ENCODE peak calls at places on chromosomes 7 and 10, in nine cellular contexts. O is type B pancreatic cell, T is GM12865, I is AG09319, Z is cardiac muscle cell, Y is lower leg skin, W is cardiac fibroblast, F is left lung, L is epithelial cell of proximal tubule. P is an unnamed sample.

GRCh38 chr7:6536262-6536770 is 14.9 kb downstream of the GRID2IP start:
- DNase-seq in O (no peak), T (no peak), I (no peak), Z (peak), Y (no peak), W (no peak), F (no peak), L (no peak), P (no peak)

GRCh38 chr7:48360574-48360973 is 189.3 kb downstream of the ABCA13 start:
- DNase-seq in O (no peak), T (no peak), I (no peak), Z (no peak), Y (no peak), W (no peak), F (no peak), L (no peak), P (no peak)

GRCh38 chr10:21176934-21177480 is 279.9 kb upstream of the NEBL start:
- DNase-seq in O (no peak), T (no peak), I (no peak), Z (no peak), Y (no peak), W (no peak), F (no peak), L (no peak), P (no peak)

GRCh38 chr10:13815766-13816165 is 229.0 kb downstream of the PRPF18 start:
- DNase-seq in O (no peak), T (no peak), I (peak), Z (no peak), Y (no peak), W (peak), F (no peak), L (no peak), P (no peak)

GRCh38 chr10:53422223-53422888 is 649.8 kb upstream of the MBL2 start:
- DNase-seq in O (no peak), T (no peak), I (no peak), Z (no peak), Y (no peak), W (no peak), F (no peak), L (no peak), P (no peak)

GRCh38 chr7:124700655-124701054 is 64.9 kb downstream of the GPR37 start:
- DNase-seq in O (no peak), T (no peak), I (no peak), Z (no peak), Y (no peak), W (no peak), F (no peak), L (no peak), P (no peak)

GRCh38 chr7:151631968-151632749 is 112.5 kb upstream of the RHEB start:
- DNase-seq in O (peak), T (peak), I (peak), Z (peak), Y (peak), W (peak), F (peak), L (no peak), P (peak)

GRCh38 chr10:131968949-131969348 is 12.8 kb downstream of the BNIP3 start:
- DNase-seq in O (no peak), T (no peak), I (no peak), Z (no peak), Y (no peak), W (no peak), F (no peak), L (no peak), P (no peak)

GRCh38 chr7:116150588-116150987 is 59.8 kb upstream of the TES start:
- DNase-seq in O (no peak), T (peak), I (no peak), Z (no peak), Y (no peak), W (no peak), F (no peak), L (no peak), P (no peak)

GRCh38 chr10:97810476-97810875 is 38.7 kb upstream of the SFRP5 start:
- DNase-seq in O (no peak), T (no peak), I (no peak), Z (no peak), Y (no peak), W (no peak), F (no peak), L (no peak), P (no peak)

GRCh38 chr10:30591249-30591670 is 38.3 kb downstream of the LYZL2 start:
- DNase-seq in O (no peak), T (peak), I (no peak), Z (peak), Y (no peak), W (peak), F (no peak), L (no peak), P (no peak)

GRCh38 chr10:30959855-30960247 is 71.8 kb downstream of the ZNF438 start:
- DNase-seq in O (no peak), T (no peak), I (no peak), Z (no peak), Y (no peak), W (no peak), F (no peak), L (no peak), P (no peak)

GRCh38 chr10:45224219-45224841 is 91.1 kb downstream of the OR13A1 start:
- DNase-seq in O (no peak), T (no peak), I (no peak), Z (no peak), Y (no peak), W (no peak), F (peak), L (no peak), P (no peak)

GRCh38 chr7:117025891-117026290 is 72.6 kb downstream of the ST7 start:
- DNase-seq in O (no peak), T (no peak), I (no peak), Z (no peak), Y (no peak), W (no peak), F (no peak), L (no peak), P (no peak)

GRCh38 chr10:21208666-21209316 is 311.7 kb upstream of the NEBL start:
- DNase-seq in O (no peak), T (no peak), I (no peak), Z (no peak), Y (no peak), W (peak), F (no peak), L (no peak), P (no peak)

GRCh38 chr7:24831240-24831639 is 74.0 kb upstream of the GSDME start:
- DNase-seq in O (no peak), T (no peak), I (no peak), Z (no peak), Y (no peak), W (peak), F (no peak), L (no peak), P (no peak)

GRCh38 chr10:73965890-73966768 is 31.8 kb upstream of the VCL start:
- DNase-seq in O (peak), T (no peak), I (peak), Z (peak), Y (peak), W (peak), F (no peak), L (peak), P (peak)

GRCh38 chr10:24824536-24824935 is 100.8 kb upstream of the ARHGAP21 start:
- DNase-seq in O (no peak), T (no peak), I (no peak), Z (no peak), Y (no peak), W (peak), F (no peak), L (no peak), P (no peak)

GRCh38 chr10:132705173-132705572 is 80.8 kb downstream of the NKX6-2 start:
- DNase-seq in O (peak), T (no peak), I (no peak), Z (no peak), Y (peak), W (no peak), F (peak), L (no peak), P (peak)

GRCh38 chr10:76001019-76001418 is 569.6 kb downstream of the LRMDA start:
- DNase-seq in O (no peak), T (no peak), I (no peak), Z (no peak), Y (no peak), W (no peak), F (no peak), L (no peak), P (no peak)

GRCh38 chr10:130138479-130138866 is 2.3 kb downstream of the GLRX3 start:
- DNase-seq in O (no peak), T (peak), I (no peak), Z (no peak), Y (no peak), W (peak), F (no peak), L (peak), P (no peak)

GRCh38 chr7:114530074-114530611 is 115.5 kb downstream of the FOXP2 start:
- DNase-seq in O (no peak), T (no peak), I (peak), Z (no peak), Y (no peak), W (peak), F (no peak), L (no peak), P (no peak)

GRCh38 chr7:144019457-144019856 is 19.3 kb downstream of the OR6B1 start:
- DNase-seq in O (no peak), T (no peak), I (peak), Z (no peak), Y (no peak), W (peak), F (no peak), L (no peak), P (no peak)

GRCh38 chr7:29482056-29482455 is 81.6 kb upstream of the PRR15 start:
- DNase-seq in O (no peak), T (no peak), I (no peak), Z (peak), Y (no peak), W (no peak), F (no peak), L (no peak), P (no peak)

GRCh38 chr7:42238709-42239395 is 1.8 kb upstream of the GLI3 start:
- DNase-seq in O (no peak), T (no peak), I (no peak), Z (no peak), Y (peak), W (peak), F (no peak), L (no peak), P (peak)

GRCh38 chr10:6473430-6473829 is 106.6 kb downstream of the PRKCQ start:
- DNase-seq in O (no peak), T (peak), I (no peak), Z (no peak), Y (no peak), W (no peak), F (no peak), L (no peak), P (no peak)

GRCh38 chr10:102660891-102661613 is 16.8 kb downstream of the TRIM8 start:
- DNase-seq in O (no peak), T (peak), I (peak), Z (no peak), Y (no peak), W (peak), F (peak), L (no peak), P (no peak)

GRCh38 chr10:119111968-119112515 is 8.1 kb downstream of the DENND10 start:
- DNase-seq in O (no peak), T (no peak), I (no peak), Z (no peak), Y (no peak), W (peak), F (no peak), L (no peak), P (no peak)

GRCh38 chr10:119118231-119118630 is 14.3 kb downstream of the DENND10 start:
- DNase-seq in O (no peak), T (no peak), I (no peak), Z (no peak), Y (peak), W (no peak), F (no peak), L (no peak), P (no peak)

GRCh38 chr10:119115921-119116320 is 12.0 kb downstream of the DENND10 start:
- DNase-seq in O (no peak), T (no peak), I (no peak), Z (no peak), Y (no peak), W (peak), F (no peak), L (no peak), P (no peak)

GRCh38 chr10:119116326-119116951 is 12.5 kb downstream of the DENND10 start:
- DNase-seq in O (no peak), T (no peak), I (no peak), Z (no peak), Y (peak), W (peak), F (no peak), L (no peak), P (no peak)

DNA sequence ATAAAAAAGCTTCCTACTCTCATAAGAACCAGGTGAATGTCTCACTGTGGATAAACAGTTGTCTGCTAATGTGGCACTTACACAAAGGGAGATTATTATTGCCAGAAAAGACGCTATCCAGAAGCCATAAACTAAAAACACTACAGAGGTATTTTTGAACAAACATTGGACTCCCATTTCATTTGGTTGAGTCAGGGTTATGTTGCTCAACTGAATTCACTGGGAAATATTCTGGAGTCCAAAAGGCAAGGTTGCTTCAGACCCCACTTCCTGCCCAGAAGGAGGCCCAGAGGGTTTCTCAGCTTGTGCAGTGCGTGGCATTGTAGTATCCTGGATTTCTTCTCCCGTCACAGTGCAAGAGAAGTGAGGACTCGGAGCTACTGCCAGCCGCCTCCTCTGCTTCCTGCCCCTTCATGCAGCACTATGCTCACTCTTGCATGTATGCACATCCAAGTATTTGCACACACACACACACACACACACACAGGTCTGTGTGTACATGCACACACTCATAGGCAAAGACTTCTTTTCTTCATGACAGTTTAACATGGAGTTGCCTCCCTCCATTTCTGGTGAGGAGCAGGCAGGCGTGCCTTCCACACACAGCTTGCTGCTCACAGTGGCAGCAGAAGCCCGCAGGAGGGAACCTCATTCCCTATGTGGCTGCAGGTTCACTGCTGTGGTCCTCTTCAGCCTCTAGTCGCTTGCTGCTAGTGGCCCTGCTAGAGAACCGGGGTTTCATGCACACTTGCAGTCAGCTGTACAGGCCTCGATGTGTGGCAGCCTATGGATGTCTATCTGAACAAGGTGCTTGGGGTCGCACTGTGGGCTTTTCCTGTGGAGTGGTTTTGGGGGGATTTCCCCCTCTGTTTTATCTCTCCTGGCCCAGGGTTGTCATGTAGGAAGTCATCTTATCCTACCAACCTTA is 10.2 kb downstream of the DENND10 start:
- DNase-seq in O (no peak), T (no peak), I (peak), Z (no peak), Y (no peak), W (peak), F (no peak), L (no peak), P (no peak)
- TF ChIP-seq CTCF in O (no peak), T (no peak), I (no peak), Z (no peak), Y (no peak), W (no peak), F (no peak), L (no peak), P (no peak)

GRCh38 chr10:79273603-79274002 is 73.7 kb upstream of the PPIF start:
- DNase-seq in O (no peak), T (no peak), I (no peak), Z (no peak), Y (peak), W (no peak), F (no peak), L (no peak), P (no peak)

GRCh38 chr10:79275431-79275851 is 71.8 kb upstream of the PPIF start:
- DNase-seq in O (no peak), T (no peak), I (no peak), Z (no peak), Y (no peak), W (no peak), F (no peak), L (no peak), P (no peak)

GRCh38 chr10:79272353-79272752 is 74.9 kb upstream of the PPIF start:
- DNase-seq in O (no peak), T (no peak), I (no peak), Z (no peak), Y (no peak), W (no peak), F (no peak), L (no peak), P (no peak)

GRCh38 chr10:79275105-79275430 is 72.2 kb upstream of the PPIF start:
- DNase-seq in O (no peak), T (no peak), I (no peak), Z (no peak), Y (no peak), W (no peak), F (no peak), L (no peak), P (no peak)

DNA sequence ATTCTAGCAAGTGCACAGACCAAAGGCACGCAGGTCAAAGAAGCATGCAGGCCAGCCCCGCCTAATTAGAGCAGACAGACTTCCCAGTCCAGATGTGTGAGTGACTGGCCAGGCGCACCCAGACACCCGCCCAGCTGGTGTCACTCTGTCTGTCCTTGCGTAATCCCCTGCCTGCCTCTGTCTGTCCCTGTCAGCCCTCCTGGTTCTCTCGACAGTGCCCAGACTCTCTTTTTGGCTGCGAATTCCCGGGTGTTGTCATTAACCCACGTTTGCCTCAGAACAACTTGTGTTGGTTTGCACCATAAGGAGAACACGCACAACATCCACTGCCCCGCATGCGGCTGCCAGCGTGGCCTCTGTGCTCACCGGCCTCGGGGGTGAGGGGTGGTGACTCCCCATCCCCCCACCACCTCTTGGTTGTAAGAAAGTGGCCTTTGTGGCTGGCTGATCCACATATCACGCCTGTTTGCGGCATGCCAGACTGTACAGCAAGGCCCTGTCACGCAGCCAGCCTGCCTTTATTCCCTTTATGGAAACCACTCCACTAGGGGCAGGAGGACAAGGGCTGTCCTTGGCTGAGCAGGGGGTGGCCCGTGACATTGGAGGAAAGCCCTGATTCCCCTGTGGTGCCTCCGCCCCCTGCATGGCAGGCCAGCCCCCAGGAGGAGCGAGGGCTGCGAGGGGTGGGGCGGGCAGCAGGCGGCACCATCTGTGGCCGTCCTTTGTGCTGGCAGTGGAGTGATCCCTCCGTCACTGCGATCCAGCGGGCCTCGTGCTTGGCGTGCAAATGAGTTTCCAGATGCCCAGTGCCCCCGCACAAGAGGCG is 72.8 kb upstream of the PPIF start:
- DNase-seq in O (no peak), T (no peak), I (no peak), Z (peak), Y (peak), W (peak), F (peak), L (no peak), P (peak)
- TF ChIP-seq CTCF in O (no peak), T (no peak), I (peak), Z (no peak), Y (no peak), W (no peak), F (no peak), L (no peak), P (peak)

GRCh38 chr7:44075296-44076075 is 6.8 kb downstream of the POLM start:
- DNase-seq in O (no peak), T (no peak), I (no peak), Z (no peak), Y (no peak), W (no peak), F (peak), L (no peak), P (no peak)

GRCh38 chr7:44071726-44072363 is 6.5 kb upstream of the PGAM2 start:
- DNase-seq in O (no peak), T (no peak), I (no peak), Z (no peak), Y (no peak), W (no peak), F (peak), L (no peak), P (no peak)

GRCh38 chr7:44074349-44074695 is 8.0 kb downstream of the POLM start:
- DNase-seq in O (no peak), T (no peak), I (no peak), Z (no peak), Y (no peak), W (no peak), F (no peak), L (no peak), P (no peak)

GRCh38 chr7:44072364-44073231 is 7.2 kb upstream of the PGAM2 start:
- DNase-seq in O (no peak), T (peak), I (peak), Z (peak), Y (peak), W (peak), F (peak), L (no peak), P (peak)

GRCh38 chr7:44073664-44074348 is 8.4 kb upstream of the PGAM2 start:
- DNase-seq in O (no peak), T (peak), I (no peak), Z (no peak), Y (peak), W (no peak), F (peak), L (no peak), P (peak)
- TF ChIP-seq CTCF in O (no peak), T (no peak), I (no peak), Z (no peak), Y (no peak), W (no peak), F (no peak), L (no peak), P (no peak)

DNA sequence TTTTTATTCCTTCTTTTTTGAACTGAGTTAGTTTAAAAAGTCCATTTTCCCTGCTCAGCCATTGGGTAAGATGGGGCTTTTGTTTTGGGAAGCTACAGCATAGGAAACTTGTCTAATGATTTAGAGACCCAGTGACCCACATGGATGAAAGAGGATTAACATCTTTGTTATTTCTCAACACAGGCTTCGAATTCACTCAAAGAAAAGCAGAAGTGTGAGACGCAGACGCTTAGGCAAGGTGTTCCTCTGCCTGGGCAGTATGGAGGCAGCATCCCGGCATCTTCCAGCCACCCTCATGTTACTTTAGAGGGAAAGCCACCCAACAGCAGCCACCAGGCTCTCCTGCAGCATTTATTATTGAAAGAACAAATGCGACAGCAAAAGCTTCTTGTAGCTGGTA is 152.1 kb downstream of the HDAC9 start:
- DNase-seq in O (no peak), T (no peak), I (no peak), Z (no peak), Y (no peak), W (no peak), F (no peak), L (no peak), P (no peak)
- TF ChIP-seq CTCF in O (no peak), T (no peak), I (no peak), Z (no peak), Y (no peak), W (no peak), F (no peak), L (no peak), P (no peak)